ENCODE peak calls at places on chromosomes 12 and 14, in six cellular contexts. One of them, this sample, is unnamed.

GRCh38 chr14:58513272-58513671 is 85.8 kb downstream of the KIAA0586 start:
- DNase-seq in AG04450: no peak
- DNase-seq in CD8-positive, alpha-beta T cell: no peak
- DNase-seq in H9: no peak
- DNase-seq in effector memory CD4-positive, alpha-beta T cell: no peak
- DNase-seq in CD8-positive, alpha-beta memory T cell: no peak
- DNase-seq in this sample: no peak

GRCh38 chr14:41476526-41476925 is 130.2 kb upstream of the LRFN5 start:
- DNase-seq in H9: no peak
- DNase-seq in effector memory CD4-positive, alpha-beta T cell: no peak
- DNase-seq in CD8-positive, alpha-beta memory T cell: no peak
- DNase-seq in CD8-positive, alpha-beta T cell: no peak
- DNase-seq in AG04450: no peak
- DNase-seq in this sample: no peak

GRCh38 chr12:25130741-25131188 is 64.2 kb downstream of the DNAI7 start:
- DNase-seq in CD8-positive, alpha-beta memory T cell: no peak
- DNase-seq in effector memory CD4-positive, alpha-beta T cell: no peak
- DNase-seq in CD8-positive, alpha-beta T cell: no peak
- DNase-seq in AG04450: peak; percentile 16
- DNase-seq in H9: no peak
- DNase-seq in this sample: no peak

GRCh38 chr12:93616584-93617101 is 44.2 kb downstream of the SOCS2 start:
- DNase-seq in H9: peak; percentile 78
- DNase-seq in AG04450: no peak
- DNase-seq in CD8-positive, alpha-beta memory T cell: no peak
- DNase-seq in effector memory CD4-positive, alpha-beta T cell: no peak
- DNase-seq in CD8-positive, alpha-beta T cell: no peak
- DNase-seq in this sample: no peak

GRCh38 chr12:94230357-94230905 is 82.1 kb downstream of the PLXNC1 start:
- DNase-seq in CD8-positive, alpha-beta memory T cell: no peak
- DNase-seq in H9: no peak
- DNase-seq in CD8-positive, alpha-beta T cell: no peak
- DNase-seq in effector memory CD4-positive, alpha-beta T cell: no peak
- DNase-seq in AG04450: no peak
- DNase-seq in this sample: no peak

GRCh38 chr12:25058619-25059018 is 109.7 kb upstream of the BCAT1 start:
- DNase-seq in CD8-positive, alpha-beta T cell: no peak
- DNase-seq in AG04450: no peak
- DNase-seq in CD8-positive, alpha-beta memory T cell: no peak
- DNase-seq in H9: no peak
- DNase-seq in effector memory CD4-positive, alpha-beta T cell: no peak
- DNase-seq in this sample: no peak

GRCh38 chr12:46649433-46649832 is 176.4 kb downstream of the SLC38A4 start:
- DNase-seq in effector memory CD4-positive, alpha-beta T cell: no peak
- DNase-seq in CD8-positive, alpha-beta memory T cell: no peak
- DNase-seq in H9: no peak
- DNase-seq in AG04450: no peak
- DNase-seq in CD8-positive, alpha-beta T cell: no peak
- DNase-seq in this sample: no peak

GRCh38 chr12:100234591-100235304 is 32.1 kb downstream of the DEPDC4 start:
- DNase-seq in CD8-positive, alpha-beta memory T cell: no peak
- DNase-seq in AG04450: peak; percentile 51
- DNase-seq in effector memory CD4-positive, alpha-beta T cell: no peak
- DNase-seq in CD8-positive, alpha-beta T cell: no peak
- DNase-seq in H9: no peak
- DNase-seq in this sample: no peak

GRCh38 chr14:46074061-46074460 is 577.5 kb downstream of the RPL10L start:
- DNase-seq in effector memory CD4-positive, alpha-beta T cell: no peak
- DNase-seq in CD8-positive, alpha-beta memory T cell: no peak
- DNase-seq in AG04450: no peak
- DNase-seq in H9: no peak
- DNase-seq in CD8-positive, alpha-beta T cell: no peak
- DNase-seq in this sample: no peak

GRCh38 chr14:31435276-31435675 is 14.9 kb upstream of the HEATR5A start:
- DNase-seq in CD8-positive, alpha-beta memory T cell: no peak
- DNase-seq in CD8-positive, alpha-beta T cell: no peak
- DNase-seq in AG04450: no peak
- DNase-seq in effector memory CD4-positive, alpha-beta T cell: no peak
- DNase-seq in H9: no peak
- DNase-seq in this sample: no peak

GRCh38 chr14:89435527-89436273 is 18.7 kb upstream of the FOXN3 start:
- DNase-seq in effector memory CD4-positive, alpha-beta T cell: no peak
- DNase-seq in CD8-positive, alpha-beta T cell: no peak
- DNase-seq in CD8-positive, alpha-beta memory T cell: no peak
- DNase-seq in H9: no peak
- DNase-seq in AG04450: no peak
- DNase-seq in this sample: no peak

GRCh38 chr14:73752297-73752992 is 38.3 kb upstream of the PNMA1 start:
- DNase-seq in AG04450: no peak
- DNase-seq in H9: peak; percentile 41
- DNase-seq in CD8-positive, alpha-beta memory T cell: no peak
- DNase-seq in effector memory CD4-positive, alpha-beta T cell: no peak
- DNase-seq in CD8-positive, alpha-beta T cell: peak; percentile 66
- DNase-seq in this sample: no peak

GRCh38 chr12:80443974-80444666 is at the start of gene PTPRQ:
- DNase-seq in AG04450: no peak
- DNase-seq in H9: no peak
- DNase-seq in effector memory CD4-positive, alpha-beta T cell: no peak
- DNase-seq in CD8-positive, alpha-beta T cell: no peak
- DNase-seq in CD8-positive, alpha-beta memory T cell: no peak
- DNase-seq in this sample: no peak

GRCh38 chr14:61478971-61479473 is 157.6 kb downstream of the PRKCH start:
- DNase-seq in CD8-positive, alpha-beta T cell: no peak
- DNase-seq in AG04450: no peak
- DNase-seq in CD8-positive, alpha-beta memory T cell: no peak
- DNase-seq in H9: no peak
- DNase-seq in effector memory CD4-positive, alpha-beta T cell: no peak
- DNase-seq in this sample: no peak

GRCh38 chr12:122858171-122858570 is 22.9 kb downstream of the HIP1R start:
- DNase-seq in H9: no peak
- DNase-seq in CD8-positive, alpha-beta memory T cell: no peak
- DNase-seq in CD8-positive, alpha-beta T cell: no peak
- DNase-seq in effector memory CD4-positive, alpha-beta T cell: no peak
- DNase-seq in AG04450: no peak
- DNase-seq in this sample: no peak

GRCh38 chr14:95679148-95679547 is 7.1 kb upstream of the TCL1B start:
- DNase-seq in AG04450: no peak
- DNase-seq in CD8-positive, alpha-beta memory T cell: no peak
- DNase-seq in effector memory CD4-positive, alpha-beta T cell: no peak
- DNase-seq in CD8-positive, alpha-beta T cell: no peak
- DNase-seq in H9: no peak
- DNase-seq in this sample: no peak

GRCh38 chr12:93198086-93198485 is 179.6 kb upstream of the NUDT4 start:
- DNase-seq in CD8-positive, alpha-beta memory T cell: no peak
- DNase-seq in AG04450: no peak
- DNase-seq in H9: no peak
- DNase-seq in CD8-positive, alpha-beta T cell: no peak
- DNase-seq in effector memory CD4-positive, alpha-beta T cell: no peak
- DNase-seq in this sample: no peak

GRCh38 chr12:6620137-6620884 is 13.1 kb upstream of the CHD4 start:
- DNase-seq in AG04450: no peak
- DNase-seq in CD8-positive, alpha-beta memory T cell: no peak
- DNase-seq in CD8-positive, alpha-beta T cell: peak; percentile 70
- DNase-seq in H9: peak; percentile 96
- DNase-seq in effector memory CD4-positive, alpha-beta T cell: no peak
- DNase-seq in this sample: no peak

GRCh38 chr12:11758838-11759509 is 109.5 kb downstream of the ETV6 start:
- DNase-seq in CD8-positive, alpha-beta T cell: no peak
- DNase-seq in effector memory CD4-positive, alpha-beta T cell: no peak
- DNase-seq in AG04450: no peak
- DNase-seq in H9: no peak
- DNase-seq in CD8-positive, alpha-beta memory T cell: no peak
- DNase-seq in this sample: no peak

GRCh38 chr12:132286912-132287311 is 42.5 kb downstream of the GALNT9 start:
- DNase-seq in CD8-positive, alpha-beta T cell: no peak
- DNase-seq in AG04450: no peak
- DNase-seq in CD8-positive, alpha-beta memory T cell: no peak
- DNase-seq in effector memory CD4-positive, alpha-beta T cell: no peak
- DNase-seq in H9: no peak
- DNase-seq in this sample: no peak

GRCh38 chr12:43969882-43970281 is 134.0 kb downstream of the TMEM117 start:
- DNase-seq in CD8-positive, alpha-beta T cell: no peak
- DNase-seq in effector memory CD4-positive, alpha-beta T cell: no peak
- DNase-seq in H9: no peak
- DNase-seq in AG04450: peak; percentile 7
- DNase-seq in CD8-positive, alpha-beta memory T cell: no peak
- DNase-seq in this sample: no peak

GRCh38 chr12:111408686-111409402 is 3.1 kb downstream of the SH2B3 start:
- DNase-seq in CD8-positive, alpha-beta T cell: no peak
- DNase-seq in H9: no peak
- DNase-seq in CD8-positive, alpha-beta memory T cell: no peak
- DNase-seq in effector memory CD4-positive, alpha-beta T cell: no peak
- DNase-seq in AG04450: no peak
- DNase-seq in this sample: no peak

GRCh38 chr12:111408116-111408440 is 2.4 kb downstream of the SH2B3 start:
- DNase-seq in effector memory CD4-positive, alpha-beta T cell: no peak
- DNase-seq in AG04450: no peak
- DNase-seq in CD8-positive, alpha-beta T cell: no peak
- DNase-seq in CD8-positive, alpha-beta memory T cell: no peak
- DNase-seq in H9: no peak
- DNase-seq in this sample: no peak

GRCh38 chr12:111406474-111407370 is 999 bp downstream of the SH2B3 start:
- DNase-seq in AG04450: no peak
- DNase-seq in effector memory CD4-positive, alpha-beta T cell: peak; percentile 63
- DNase-seq in CD8-positive, alpha-beta memory T cell: peak; percentile 41
- DNase-seq in CD8-positive, alpha-beta T cell: peak; percentile 62
- DNase-seq in H9: no peak
- DNase-seq in this sample: no peak

GRCh38 chr12:111405856-111406473 is at the start of gene SH2B3:
- DNase-seq in CD8-positive, alpha-beta memory T cell: peak; percentile 76
- DNase-seq in CD8-positive, alpha-beta T cell: no peak
- DNase-seq in AG04450: no peak
- DNase-seq in H9: no peak
- DNase-seq in effector memory CD4-positive, alpha-beta T cell: no peak
- DNase-seq in this sample: no peak

GRCh38 chr12:111407371-111408115 is 1.8 kb downstream of the SH2B3 start:
- DNase-seq in AG04450: no peak
- DNase-seq in effector memory CD4-positive, alpha-beta T cell: no peak
- DNase-seq in H9: no peak
- DNase-seq in CD8-positive, alpha-beta T cell: no peak
- DNase-seq in CD8-positive, alpha-beta memory T cell: no peak
- DNase-seq in this sample: no peak
- H3K27ac ChIP-seq in AG04450: peak overlapping the region; percentile 52
- H3K27ac ChIP-seq in effector memory CD4-positive, alpha-beta T cell: peak overlapping the region; percentile 97
- H3K27ac ChIP-seq in H9: no peak overlapping the region
- H3K27ac ChIP-seq in CD8-positive, alpha-beta T cell: peak overlapping the region; percentile 85
- H3K27ac ChIP-seq in CD8-positive, alpha-beta memory T cell: peak overlapping the region; percentile 92
- H3K27ac ChIP-seq in this sample: peak overlapping the region; percentile 62

GRCh38 chr12:104671407-104672095 is 214.8 kb downstream of the CHST11 start:
- DNase-seq in AG04450: no peak
- DNase-seq in CD8-positive, alpha-beta T cell: peak; percentile 58
- DNase-seq in effector memory CD4-positive, alpha-beta T cell: peak; percentile 71
- DNase-seq in CD8-positive, alpha-beta memory T cell: peak; percentile 68
- DNase-seq in H9: no peak
- DNase-seq in this sample: peak; percentile 21
- H3K27ac ChIP-seq in AG04450: no peak overlapping the region
- H3K27ac ChIP-seq in CD8-positive, alpha-beta T cell: no peak overlapping the region
- H3K27ac ChIP-seq in effector memory CD4-positive, alpha-beta T cell: peak overlapping the region; percentile 38
- H3K27ac ChIP-seq in CD8-positive, alpha-beta memory T cell: no peak overlapping the region
- H3K27ac ChIP-seq in H9: no peak overlapping the region
- H3K27ac ChIP-seq in this sample: peak overlapping the region; percentile 97

GRCh38 chr14:52267501-52268190 is at the start of gene PTGDR:
- DNase-seq in CD8-positive, alpha-beta T cell: peak; percentile 70
- DNase-seq in AG04450: no peak
- DNase-seq in effector memory CD4-positive, alpha-beta T cell: peak; percentile 40
- DNase-seq in CD8-positive, alpha-beta memory T cell: peak; percentile 43
- DNase-seq in H9: peak; percentile 59
- DNase-seq in this sample: no peak
- H3K27ac ChIP-seq in CD8-positive, alpha-beta T cell: peak within 1 kb of the TSS; percentile 31
- H3K27ac ChIP-seq in AG04450: no peak within 1 kb of the TSS
- H3K27ac ChIP-seq in effector memory CD4-positive, alpha-beta T cell: no peak within 1 kb of the TSS
- H3K27ac ChIP-seq in CD8-positive, alpha-beta memory T cell: peak within 1 kb of the TSS; percentile 52
- H3K27ac ChIP-seq in H9: no peak within 1 kb of the TSS
- H3K27ac ChIP-seq in this sample: no peak within 1 kb of the TSS

GRCh38 chr14:92546347-92547053 is 32.9 kb downstream of the RIN3 start:
- DNase-seq in AG04450: peak; percentile 42
- DNase-seq in effector memory CD4-positive, alpha-beta T cell: no peak
- DNase-seq in CD8-positive, alpha-beta memory T cell: no peak
- DNase-seq in H9: no peak
- DNase-seq in CD8-positive, alpha-beta T cell: no peak
- DNase-seq in this sample: no peak
- H3K27ac ChIP-seq in AG04450: peak overlapping the region; percentile 52
- H3K27ac ChIP-seq in effector memory CD4-positive, alpha-beta T cell: no peak overlapping the region
- H3K27ac ChIP-seq in CD8-positive, alpha-beta memory T cell: no peak overlapping the region
- H3K27ac ChIP-seq in H9: no peak overlapping the region
- H3K27ac ChIP-seq in CD8-positive, alpha-beta T cell: no peak overlapping the region
- H3K27ac ChIP-seq in this sample: no peak overlapping the region

GRCh38 chr14:75224561-75224960 is 48.1 kb upstream of the TMED10 start:
- DNase-seq in effector memory CD4-positive, alpha-beta T cell: no peak
- DNase-seq in CD8-positive, alpha-beta memory T cell: no peak
- DNase-seq in H9: no peak
- DNase-seq in CD8-positive, alpha-beta T cell: no peak
- DNase-seq in AG04450: no peak
- DNase-seq in this sample: no peak
- H3K27ac ChIP-seq in effector memory CD4-positive, alpha-beta T cell: no peak overlapping the region
- H3K27ac ChIP-seq in CD8-positive, alpha-beta memory T cell: no peak overlapping the region
- H3K27ac ChIP-seq in H9: no peak overlapping the region
- H3K27ac ChIP-seq in CD8-positive, alpha-beta T cell: no peak overlapping the region
- H3K27ac ChIP-seq in AG04450: no peak overlapping the region
- H3K27ac ChIP-seq in this sample: no peak overlapping the region

GRCh38 chr14:102927878-102928411 is 5.5 kb downstream of the AMN start:
- DNase-seq in CD8-positive, alpha-beta T cell: peak; percentile 57
- DNase-seq in H9: peak; percentile 59
- DNase-seq in CD8-positive, alpha-beta memory T cell: no peak
- DNase-seq in AG04450: no peak
- DNase-seq in effector memory CD4-positive, alpha-beta T cell: no peak
- DNase-seq in this sample: no peak
- H3K27ac ChIP-seq in CD8-positive, alpha-beta T cell: no peak overlapping the region
- H3K27ac ChIP-seq in H9: no peak overlapping the region
- H3K27ac ChIP-seq in CD8-positive, alpha-beta memory T cell: no peak overlapping the region
- H3K27ac ChIP-seq in AG04450: no peak overlapping the region
- H3K27ac ChIP-seq in effector memory CD4-positive, alpha-beta T cell: no peak overlapping the region
- H3K27ac ChIP-seq in this sample: no peak overlapping the region